ENCODE peak calls at places on chromosomes 6 and 20, in five cellular contexts. O, C, W, X and H are unnamed samples.

GRCh38 chr20:24160563-24161355 is 172.2 kb upstream of the GGTLC1 start:
- ATAC-seq in O (peak; percentile 76), C (peak; percentile 83), W (peak; percentile 68), X (peak; percentile 64), H (no peak)

GRCh38 chr20:9617062-9617461 is 102.7 kb downstream of the LAMP5 start:
- ATAC-seq in O (peak; percentile 69), C (peak; percentile 79), W (peak; percentile 73), X (peak; percentile 70), H (peak; percentile 48)

GRCh38 chr6:133945158-133945557 is 7.9 kb upstream of the TBPL1 start:
- ATAC-seq in O (no peak), C (peak; percentile 54), W (no peak), X (no peak), H (no peak)

GRCh38 chr20:3839328-3839727 is 7.3 kb upstream of the MAVS start:
- ATAC-seq in O (no peak), C (no peak), W (no peak), X (no peak), H (no peak)

GRCh38 chr6:6858533-6858982 is 249.2 kb upstream of the RREB1 start:
- ATAC-seq in O (no peak), C (no peak), W (no peak), X (no peak), H (no peak)

GRCh38 chr6:111573118-111573883 is 32.4 kb downstream of the TRAF3IP2 start:
- ATAC-seq in O (no peak), C (no peak), W (no peak), X (no peak), H (peak; percentile 4)

GRCh38 chr20:37519508-37520416 is 1.3 kb upstream of the NNAT start:
- ATAC-seq in O (peak; percentile 33), C (peak; percentile 10), W (no peak), X (no peak), H (peak; percentile 29)

GRCh38 chr6:44787254-44787844 is 399.8 kb downstream of the CDC5L start:
- ATAC-seq in O (no peak), C (no peak), W (no peak), X (no peak), H (no peak)

GRCh38 chr6:63936399-63936798 is 300.8 kb downstream of the PHF3 start:
- ATAC-seq in O (no peak), C (no peak), W (no peak), X (no peak), H (no peak)

GRCh38 chr6:47116616-47117015 is 74.5 kb upstream of the ADGRF1 start:
- ATAC-seq in O (no peak), C (no peak), W (no peak), X (no peak), H (no peak)

GRCh38 chr6:24950210-24950941 is 14.6 kb upstream of the RIPOR2 start:
- ATAC-seq in O (no peak), C (no peak), W (no peak), X (no peak), H (no peak)

GRCh38 chr20:20491110-20491783 is 123.3 kb downstream of the INSM1 start:
- ATAC-seq in O (no peak), C (no peak), W (no peak), X (no peak), H (no peak)

GRCh38 chr20:2114990-2115681 is 13.5 kb downstream of the STK35 start:
- ATAC-seq in O (peak; percentile 88), C (no peak), W (peak; percentile 52), X (peak; percentile 69), H (peak; percentile 87)

GRCh38 chr6:101747160-101747559 is 353.7 kb downstream of the GRIK2 start:
- ATAC-seq in O (peak; percentile 96), C (no peak), W (no peak), X (no peak), H (no peak)

GRCh38 chr6:42068173-42068572 is 17.8 kb downstream of the TAF8 start:
- ATAC-seq in O (peak; percentile 93), C (no peak), W (no peak), X (no peak), H (no peak)

GRCh38 chr6:155183095-155183494 is 80.7 kb upstream of the CLDN20 start:
- ATAC-seq in O (no peak), C (no peak), W (no peak), X (no peak), H (no peak)

GRCh38 chr20:23926941-23927872 is 47.7 kb upstream of the CST5 start:
- ATAC-seq in O (no peak), C (no peak), W (no peak), X (no peak), H (no peak)

GRCh38 chr6:157688960-157689599 is 134.0 kb upstream of the SNX9 start:
- ATAC-seq in O (no peak), C (peak; percentile 74), W (no peak), X (peak; percentile 42), H (no peak)

GRCh38 chr6:31836676-31837611 is 9.4 kb downstream of the HSPA1B start:
- ATAC-seq in O (no peak), C (no peak), W (no peak), X (no peak), H (no peak)

GRCh38 chr6:2028457-2029038 is 216.9 kb downstream of the GMDS start:
- ATAC-seq in O (peak; percentile 58), C (no peak), W (peak; percentile 12), X (no peak), H (no peak)

GRCh38 chr6:73968358-73968757 is 272.4 kb downstream of the CD109 start:
- ATAC-seq in O (no peak), C (no peak), W (no peak), X (no peak), H (no peak)

GRCh38 chr6:73964455-73964854 is 268.5 kb downstream of the CD109 start:
- ATAC-seq in O (no peak), C (no peak), W (no peak), X (no peak), H (no peak)

GRCh38 chr6:73969982-73970960 is 274.3 kb downstream of the CD109 start:
- ATAC-seq in O (peak; percentile 35), C (peak; percentile 47), W (peak; percentile 48), X (no peak), H (no peak)

DNA sequence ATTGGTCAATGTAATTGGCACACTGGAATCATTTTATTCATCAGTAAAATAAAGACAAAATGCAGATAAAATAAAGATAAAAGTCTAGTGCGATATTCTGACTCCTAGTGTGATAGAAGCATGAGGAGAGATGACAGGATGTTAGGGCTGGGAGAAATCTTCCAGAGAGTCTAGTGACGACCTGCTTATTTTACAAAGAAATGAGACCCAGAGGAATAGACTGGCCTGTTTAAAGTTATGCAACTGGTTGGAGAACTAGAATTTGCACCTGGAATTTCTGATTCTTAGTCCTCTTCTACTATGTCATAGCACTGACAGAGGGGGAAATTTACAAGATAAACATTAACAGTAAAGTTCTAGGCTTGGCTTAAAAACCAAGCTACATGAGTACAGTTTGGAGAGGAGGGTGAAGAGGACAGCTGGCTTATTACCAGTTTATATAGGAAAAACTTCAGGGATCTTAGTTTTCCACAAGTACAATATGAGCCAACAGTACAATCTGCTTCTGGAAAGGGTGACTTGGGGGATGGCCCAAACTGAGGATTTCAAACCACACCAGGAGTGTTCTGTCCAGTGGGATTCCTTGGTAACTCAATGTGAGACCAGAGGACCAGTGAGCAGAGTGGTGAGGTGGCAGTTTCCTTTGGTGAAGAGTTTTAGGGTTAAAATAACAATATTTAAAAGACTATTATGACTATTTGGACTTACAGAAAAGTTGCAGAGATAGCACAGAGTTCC is 269.6 kb downstream of the CD109 start:
- ATAC-seq in O (peak; percentile 74), C (no peak), W (no peak), X (no peak), H (no peak)
- H3K27ac ChIP-seq in O (peak overlapping the region; percentile 67), C (no peak overlapping the region), W (no peak overlapping the region), X (no peak overlapping the region), H (no peak overlapping the region)

GRCh38 chr6:43774776-43775583 is 5.0 kb downstream of the VEGFA start:
- ATAC-seq in O (peak; percentile 23), C (no peak), W (peak; percentile 9), X (peak; percentile 52), H (peak; percentile 35)

GRCh38 chr6:43776115-43776798 is 6.2 kb downstream of the VEGFA start:
- ATAC-seq in O (no peak), C (no peak), W (peak; percentile 21), X (no peak), H (no peak)

GRCh38 chr6:43773050-43773956 is 3.3 kb downstream of the VEGFA start:
- ATAC-seq in O (peak; percentile 43), C (peak; percentile 22), W (no peak), X (no peak), H (no peak)

GRCh38 chr6:43772571-43773049 is 2.6 kb downstream of the VEGFA start:
- ATAC-seq in O (peak; percentile 27), C (no peak), W (no peak), X (no peak), H (no peak)

DNA sequence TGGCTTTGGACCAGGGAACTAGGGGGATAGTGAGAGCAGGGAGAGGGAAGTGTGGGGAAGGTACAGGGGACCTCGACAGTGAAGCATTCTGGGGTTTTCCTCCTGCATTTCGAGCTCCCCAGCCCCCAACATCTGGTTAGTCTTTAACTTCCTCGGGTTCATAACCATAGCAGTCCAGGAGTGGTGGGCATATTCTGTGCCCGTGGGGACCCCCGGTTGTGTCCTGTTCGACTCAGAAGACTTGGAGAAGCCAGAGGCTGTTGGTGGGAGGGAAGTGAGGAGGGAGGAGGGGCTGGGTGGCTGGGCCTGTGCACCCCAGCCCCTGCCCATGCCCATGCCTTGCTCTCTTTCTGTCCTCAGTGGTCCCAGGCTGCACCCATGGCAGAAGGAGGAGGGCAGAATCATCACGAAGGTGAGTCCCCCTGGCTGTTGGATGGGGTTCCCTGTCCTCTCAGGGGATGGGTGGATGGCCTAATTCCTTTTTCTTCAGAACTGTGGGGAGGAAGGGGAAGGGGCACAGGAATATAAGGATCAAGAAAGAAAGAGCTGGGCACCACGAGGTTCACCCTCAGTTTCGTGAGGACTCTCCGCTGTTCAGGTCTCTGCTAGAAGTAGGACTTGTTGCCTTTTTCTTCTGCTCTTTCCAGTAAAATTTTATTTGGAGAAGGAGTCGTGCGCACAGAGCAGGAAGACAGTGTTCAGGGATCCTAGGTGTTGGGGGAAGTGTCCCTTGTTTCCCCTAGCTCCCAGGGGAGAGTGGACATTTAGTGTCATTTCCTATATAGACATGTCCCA is 4.2 kb downstream of the VEGFA start:
- ATAC-seq in O (no peak), C (no peak), W (no peak), X (no peak), H (no peak)
- H3K4me1 ChIP-seq in O (peaks cover 76% of the 10 kb centered on the region), C (peaks cover 30% of the 10 kb centered on the region), W (peaks cover 71% of the 10 kb centered on the region), X (no peaks in the 10 kb centered on the region), H (peaks cover 75% of the 10 kb centered on the region)

DNA sequence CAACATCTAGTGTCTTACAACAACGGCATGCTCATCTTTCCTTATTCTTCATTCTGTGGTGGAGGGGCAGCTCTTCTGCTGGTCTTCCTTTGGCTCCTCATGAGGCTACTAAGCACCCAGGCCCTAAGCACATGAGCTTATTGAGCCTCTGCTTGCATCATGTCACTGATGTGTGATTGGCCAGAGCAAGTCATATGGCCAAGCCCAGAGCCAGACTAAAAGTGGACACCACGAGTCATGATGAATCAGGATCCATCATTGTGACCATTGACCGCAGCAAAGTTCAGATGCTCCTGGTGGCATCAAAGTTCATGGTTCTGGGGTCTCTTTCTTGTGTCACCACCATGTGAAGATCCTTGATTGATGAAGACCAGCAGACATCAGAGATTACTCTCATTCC is 192.0 kb upstream of the FOXA2 start:
- ATAC-seq in O (no peak), C (peak; percentile 12), W (no peak), X (no peak), H (no peak)
- H3K27ac ChIP-seq in O (no peak overlapping the region), C (peak overlapping the region; percentile 92), W (no peak overlapping the region), X (no peak overlapping the region), H (no peak overlapping the region)

DNA sequence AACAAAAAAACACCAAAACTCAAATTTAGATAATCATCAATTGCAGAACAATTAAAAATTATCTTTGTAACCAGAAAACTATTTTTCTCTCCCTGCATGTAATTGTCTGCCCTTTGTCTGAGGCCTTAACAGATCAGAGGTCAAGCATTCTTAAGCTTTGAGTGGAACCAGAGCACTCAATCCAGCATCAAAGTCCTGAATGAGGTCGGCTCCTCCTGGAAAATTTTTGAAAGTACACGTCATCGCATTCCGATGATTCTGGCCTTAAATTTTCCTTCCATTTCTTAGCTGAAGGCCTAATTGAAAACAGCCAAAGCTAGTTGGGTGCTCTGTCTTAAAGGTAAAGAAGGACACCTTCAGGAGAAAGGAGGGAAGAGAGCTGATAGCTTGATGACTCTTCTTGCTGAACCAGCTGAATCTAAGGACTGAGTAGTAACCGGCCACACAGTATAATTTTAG is 510.2 kb upstream of the SULF2 start:
- ATAC-seq in O (peak; percentile 82), C (peak; percentile 83), W (peak; percentile 80), X (peak; percentile 63), H (peak; percentile 85)
- H3K4me1 ChIP-seq in O (peaks cover 31% of the 10 kb centered on the region), C (peaks cover 57% of the 10 kb centered on the region), W (peaks cover 4% of the 10 kb centered on the region), X (no peaks in the 10 kb centered on the region), H (peaks cover 46% of the 10 kb centered on the region)